ENCODE peak calls at places on chromosome 19, in eight cellular contexts. One of them, this sample, is unnamed.
A peak's percentile ranks its signal among the peaks of the same experiment; 100 is the strongest.

GRCh38 chr19:17385878-17386611 is 8.0 kb downstream of the CCDC194 start:
- DNase-seq in ELR: peak; percentile 64
- DNase-seq in dermis blood vessel endothelial cell: peak; percentile 77
- DNase-seq in activated CD8-positive, alpha-beta memory T cell treated with anti-CD3 and anti-CD28 coated beads, Interleukin-2, amount 50 U/mL, for 48 hours: peak; percentile 87
- DNase-seq in CD4-positive, CD25-positive, alpha-beta regulatory T cell: peak; percentile 54
- DNase-seq in NCI-H1092 treated with DMSO at 0.1 percent for 48 hours: peak; percentile 27
- DNase-seq in head of caudate nucleus: peak; percentile 24
- DNase-seq in left lung: peak; percentile 58
- DNase-seq in this sample: peak; percentile 46

GRCh38 chr19:872266-872951 is 12.9 kb downstream of the CFD start:
- DNase-seq in ELR: peak; percentile 57
- DNase-seq in dermis blood vessel endothelial cell: peak; percentile 59
- DNase-seq in activated CD8-positive, alpha-beta memory T cell treated with anti-CD3 and anti-CD28 coated beads, Interleukin-2, amount 50 U/mL, for 48 hours: peak; percentile 87
- DNase-seq in CD4-positive, CD25-positive, alpha-beta regulatory T cell: peak; percentile 88
- DNase-seq in NCI-H1092 treated with DMSO at 0.1 percent for 48 hours: no peak
- DNase-seq in head of caudate nucleus: no peak
- DNase-seq in left lung: no peak
- DNase-seq in this sample: peak; percentile 76

GRCh38 chr19:5407356-5407755 is 47.9 kb upstream of the ZNRF4 start:
- DNase-seq in ELR: peak; percentile 54
- DNase-seq in dermis blood vessel endothelial cell: peak; percentile 43
- DNase-seq in activated CD8-positive, alpha-beta memory T cell treated with anti-CD3 and anti-CD28 coated beads, Interleukin-2, amount 50 U/mL, for 48 hours: no peak
- DNase-seq in CD4-positive, CD25-positive, alpha-beta regulatory T cell: no peak
- DNase-seq in NCI-H1092 treated with DMSO at 0.1 percent for 48 hours: no peak
- DNase-seq in head of caudate nucleus: no peak
- DNase-seq in left lung: no peak
- DNase-seq in this sample: no peak

GRCh38 chr19:18526316-18526715 is 4.4 kb upstream of the ELL start:
- DNase-seq in ELR: peak; percentile 31
- DNase-seq in dermis blood vessel endothelial cell: no peak
- DNase-seq in activated CD8-positive, alpha-beta memory T cell treated with anti-CD3 and anti-CD28 coated beads, Interleukin-2, amount 50 U/mL, for 48 hours: no peak
- DNase-seq in CD4-positive, CD25-positive, alpha-beta regulatory T cell: no peak
- DNase-seq in NCI-H1092 treated with DMSO at 0.1 percent for 48 hours: no peak
- DNase-seq in head of caudate nucleus: no peak
- DNase-seq in left lung: no peak
- DNase-seq in this sample: no peak

GRCh38 chr19:18388328-18389094 is 2.6 kb downstream of the GDF15 start:
- DNase-seq in ELR: peak; percentile 74
- DNase-seq in dermis blood vessel endothelial cell: peak; percentile 78
- DNase-seq in activated CD8-positive, alpha-beta memory T cell treated with anti-CD3 and anti-CD28 coated beads, Interleukin-2, amount 50 U/mL, for 48 hours: peak; percentile 98
- DNase-seq in CD4-positive, CD25-positive, alpha-beta regulatory T cell: peak; percentile 63
- DNase-seq in NCI-H1092 treated with DMSO at 0.1 percent for 48 hours: peak; percentile 80
- DNase-seq in head of caudate nucleus: peak; percentile 73
- DNase-seq in left lung: peak; percentile 87
- DNase-seq in this sample: peak; percentile 71

GRCh38 chr19:58305932-58306323 is 751 bp downstream of the ERVK3-1 start:
- DNase-seq in ELR: no peak
- DNase-seq in dermis blood vessel endothelial cell: peak; percentile 41
- DNase-seq in activated CD8-positive, alpha-beta memory T cell treated with anti-CD3 and anti-CD28 coated beads, Interleukin-2, amount 50 U/mL, for 48 hours: no peak
- DNase-seq in CD4-positive, CD25-positive, alpha-beta regulatory T cell: no peak
- DNase-seq in NCI-H1092 treated with DMSO at 0.1 percent for 48 hours: no peak
- DNase-seq in head of caudate nucleus: no peak
- DNase-seq in left lung: no peak
- DNase-seq in this sample: no peak

GRCh38 chr19:46134527-46134926 is 10.0 kb upstream of the IGFL3 start:
- DNase-seq in ELR: no peak
- DNase-seq in dermis blood vessel endothelial cell: no peak
- DNase-seq in activated CD8-positive, alpha-beta memory T cell treated with anti-CD3 and anti-CD28 coated beads, Interleukin-2, amount 50 U/mL, for 48 hours: no peak
- DNase-seq in CD4-positive, CD25-positive, alpha-beta regulatory T cell: no peak
- DNase-seq in NCI-H1092 treated with DMSO at 0.1 percent for 48 hours: no peak
- DNase-seq in head of caudate nucleus: no peak
- DNase-seq in left lung: no peak
- DNase-seq in this sample: no peak

GRCh38 chr19:8147579-8147978 is 1.8 kb downstream of the FBN3 start:
- DNase-seq in ELR: no peak
- DNase-seq in dermis blood vessel endothelial cell: no peak
- DNase-seq in activated CD8-positive, alpha-beta memory T cell treated with anti-CD3 and anti-CD28 coated beads, Interleukin-2, amount 50 U/mL, for 48 hours: no peak
- DNase-seq in CD4-positive, CD25-positive, alpha-beta regulatory T cell: no peak
- DNase-seq in NCI-H1092 treated with DMSO at 0.1 percent for 48 hours: no peak
- DNase-seq in head of caudate nucleus: no peak
- DNase-seq in left lung: peak; percentile 47
- DNase-seq in this sample: no peak

GRCh38 chr19:57410748-57411671 is at the start of gene ZNF17:
- DNase-seq in ELR: peak; percentile 95
- DNase-seq in dermis blood vessel endothelial cell: peak; percentile 97
- DNase-seq in activated CD8-positive, alpha-beta memory T cell treated with anti-CD3 and anti-CD28 coated beads, Interleukin-2, amount 50 U/mL, for 48 hours: peak; percentile 91
- DNase-seq in CD4-positive, CD25-positive, alpha-beta regulatory T cell: peak; percentile 91
- DNase-seq in NCI-H1092 treated with DMSO at 0.1 percent for 48 hours: peak; percentile 73
- DNase-seq in head of caudate nucleus: peak; percentile 95
- DNase-seq in left lung: peak; percentile 96
- DNase-seq in this sample: peak; percentile 81

GRCh38 chr19:13784731-13785452 is 10.4 kb upstream of the ZSWIM4 start:
- DNase-seq in ELR: peak; percentile 83
- DNase-seq in dermis blood vessel endothelial cell: peak; percentile 81
- DNase-seq in activated CD8-positive, alpha-beta memory T cell treated with anti-CD3 and anti-CD28 coated beads, Interleukin-2, amount 50 U/mL, for 48 hours: peak; percentile 86
- DNase-seq in CD4-positive, CD25-positive, alpha-beta regulatory T cell: peak; percentile 63
- DNase-seq in NCI-H1092 treated with DMSO at 0.1 percent for 48 hours: peak; percentile 65
- DNase-seq in head of caudate nucleus: peak; percentile 64
- DNase-seq in left lung: peak; percentile 79
- DNase-seq in this sample: peak; percentile 59

GRCh38 chr19:49327878-49328544 is 3.0 kb upstream of the SLC6A16 start:
- DNase-seq in ELR: peak; percentile 49
- DNase-seq in dermis blood vessel endothelial cell: peak; percentile 60
- DNase-seq in activated CD8-positive, alpha-beta memory T cell treated with anti-CD3 and anti-CD28 coated beads, Interleukin-2, amount 50 U/mL, for 48 hours: peak; percentile 56
- DNase-seq in CD4-positive, CD25-positive, alpha-beta regulatory T cell: peak; percentile 49
- DNase-seq in NCI-H1092 treated with DMSO at 0.1 percent for 48 hours: no peak
- DNase-seq in head of caudate nucleus: no peak
- DNase-seq in left lung: no peak
- DNase-seq in this sample: no peak

GRCh38 chr19:1220452-1221037 is 15.0 kb downstream of the STK11 start:
- DNase-seq in ELR: no peak
- DNase-seq in dermis blood vessel endothelial cell: no peak
- DNase-seq in activated CD8-positive, alpha-beta memory T cell treated with anti-CD3 and anti-CD28 coated beads, Interleukin-2, amount 50 U/mL, for 48 hours: no peak
- DNase-seq in CD4-positive, CD25-positive, alpha-beta regulatory T cell: no peak
- DNase-seq in NCI-H1092 treated with DMSO at 0.1 percent for 48 hours: no peak
- DNase-seq in head of caudate nucleus: no peak
- DNase-seq in left lung: no peak
- DNase-seq in this sample: no peak

GRCh38 chr19:11041966-11042627 is 47.2 kb upstream of the LDLR start:
- DNase-seq in ELR: no peak
- DNase-seq in dermis blood vessel endothelial cell: no peak
- DNase-seq in activated CD8-positive, alpha-beta memory T cell treated with anti-CD3 and anti-CD28 coated beads, Interleukin-2, amount 50 U/mL, for 48 hours: no peak
- DNase-seq in CD4-positive, CD25-positive, alpha-beta regulatory T cell: no peak
- DNase-seq in NCI-H1092 treated with DMSO at 0.1 percent for 48 hours: no peak
- DNase-seq in head of caudate nucleus: no peak
- DNase-seq in left lung: peak; percentile 83
- DNase-seq in this sample: no peak

GRCh38 chr19:40805258-40805868 is 6.4 kb downstream of the EGLN2 start:
- DNase-seq in ELR: no peak
- DNase-seq in dermis blood vessel endothelial cell: no peak
- DNase-seq in activated CD8-positive, alpha-beta memory T cell treated with anti-CD3 and anti-CD28 coated beads, Interleukin-2, amount 50 U/mL, for 48 hours: no peak
- DNase-seq in CD4-positive, CD25-positive, alpha-beta regulatory T cell: no peak
- DNase-seq in NCI-H1092 treated with DMSO at 0.1 percent for 48 hours: no peak
- DNase-seq in head of caudate nucleus: no peak
- DNase-seq in left lung: no peak
- DNase-seq in this sample: no peak

GRCh38 chr19:18906605-18907519 is 10.9 kb upstream of the CERS1 start:
- DNase-seq in ELR: no peak
- DNase-seq in dermis blood vessel endothelial cell: no peak
- DNase-seq in activated CD8-positive, alpha-beta memory T cell treated with anti-CD3 and anti-CD28 coated beads, Interleukin-2, amount 50 U/mL, for 48 hours: no peak
- DNase-seq in CD4-positive, CD25-positive, alpha-beta regulatory T cell: no peak
- DNase-seq in NCI-H1092 treated with DMSO at 0.1 percent for 48 hours: no peak
- DNase-seq in head of caudate nucleus: peak; percentile 74
- DNase-seq in left lung: no peak
- DNase-seq in this sample: no peak

GRCh38 chr19:51440846-51441409 is 17.3 kb downstream of the SIGLEC8 start:
- DNase-seq in ELR: peak; percentile 42
- DNase-seq in dermis blood vessel endothelial cell: no peak
- DNase-seq in activated CD8-positive, alpha-beta memory T cell treated with anti-CD3 and anti-CD28 coated beads, Interleukin-2, amount 50 U/mL, for 48 hours: peak; percentile 84
- DNase-seq in CD4-positive, CD25-positive, alpha-beta regulatory T cell: no peak
- DNase-seq in NCI-H1092 treated with DMSO at 0.1 percent for 48 hours: no peak
- DNase-seq in head of caudate nucleus: no peak
- DNase-seq in left lung: peak; percentile 58
- DNase-seq in this sample: no peak

GRCh38 chr19:32040246-32040645 is 305.2 kb upstream of the ZNF507 start:
- DNase-seq in ELR: no peak
- DNase-seq in dermis blood vessel endothelial cell: no peak
- DNase-seq in activated CD8-positive, alpha-beta memory T cell treated with anti-CD3 and anti-CD28 coated beads, Interleukin-2, amount 50 U/mL, for 48 hours: no peak
- DNase-seq in CD4-positive, CD25-positive, alpha-beta regulatory T cell: no peak
- DNase-seq in NCI-H1092 treated with DMSO at 0.1 percent for 48 hours: no peak
- DNase-seq in head of caudate nucleus: no peak
- DNase-seq in left lung: no peak
- DNase-seq in this sample: no peak

GRCh38 chr19:11375143-11375948 is 880 bp downstream of the SWSAP1 start:
- DNase-seq in ELR: no peak
- DNase-seq in dermis blood vessel endothelial cell: peak; percentile 62
- DNase-seq in activated CD8-positive, alpha-beta memory T cell treated with anti-CD3 and anti-CD28 coated beads, Interleukin-2, amount 50 U/mL, for 48 hours: peak; percentile 81
- DNase-seq in CD4-positive, CD25-positive, alpha-beta regulatory T cell: peak; percentile 84
- DNase-seq in NCI-H1092 treated with DMSO at 0.1 percent for 48 hours: peak; percentile 61
- DNase-seq in head of caudate nucleus: no peak
- DNase-seq in left lung: peak; percentile 77
- DNase-seq in this sample: peak; percentile 61

GRCh38 chr19:9937001-9937411 is 691 bp upstream of the OLFM2 start:
- DNase-seq in ELR: no peak
- DNase-seq in dermis blood vessel endothelial cell: no peak
- DNase-seq in activated CD8-positive, alpha-beta memory T cell treated with anti-CD3 and anti-CD28 coated beads, Interleukin-2, amount 50 U/mL, for 48 hours: no peak
- DNase-seq in CD4-positive, CD25-positive, alpha-beta regulatory T cell: no peak
- DNase-seq in NCI-H1092 treated with DMSO at 0.1 percent for 48 hours: no peak
- DNase-seq in head of caudate nucleus: no peak
- DNase-seq in left lung: no peak
- DNase-seq in this sample: no peak

GRCh38 chr19:616732-617526 is 16.4 kb downstream of the POLRMT start:
- DNase-seq in ELR: no peak
- DNase-seq in dermis blood vessel endothelial cell: no peak
- DNase-seq in activated CD8-positive, alpha-beta memory T cell treated with anti-CD3 and anti-CD28 coated beads, Interleukin-2, amount 50 U/mL, for 48 hours: no peak
- DNase-seq in CD4-positive, CD25-positive, alpha-beta regulatory T cell: no peak
- DNase-seq in NCI-H1092 treated with DMSO at 0.1 percent for 48 hours: no peak
- DNase-seq in head of caudate nucleus: no peak
- DNase-seq in left lung: no peak
- DNase-seq in this sample: no peak

GRCh38 chr19:14476663-14477401 is 1.7 kb upstream of the PTGER1 start:
- DNase-seq in ELR: peak; percentile 61
- DNase-seq in dermis blood vessel endothelial cell: no peak
- DNase-seq in activated CD8-positive, alpha-beta memory T cell treated with anti-CD3 and anti-CD28 coated beads, Interleukin-2, amount 50 U/mL, for 48 hours: no peak
- DNase-seq in CD4-positive, CD25-positive, alpha-beta regulatory T cell: no peak
- DNase-seq in NCI-H1092 treated with DMSO at 0.1 percent for 48 hours: no peak
- DNase-seq in head of caudate nucleus: no peak
- DNase-seq in left lung: no peak
- DNase-seq in this sample: peak; percentile 31

GRCh38 chr19:55640043-55640576 is 692 bp upstream of the ZNF580 start:
- DNase-seq in ELR: peak; percentile 60
- DNase-seq in dermis blood vessel endothelial cell: peak; percentile 81
- DNase-seq in activated CD8-positive, alpha-beta memory T cell treated with anti-CD3 and anti-CD28 coated beads, Interleukin-2, amount 50 U/mL, for 48 hours: peak; percentile 85
- DNase-seq in CD4-positive, CD25-positive, alpha-beta regulatory T cell: peak; percentile 75
- DNase-seq in NCI-H1092 treated with DMSO at 0.1 percent for 48 hours: peak; percentile 42
- DNase-seq in head of caudate nucleus: peak; percentile 54
- DNase-seq in left lung: peak; percentile 77
- DNase-seq in this sample: peak; percentile 64

GRCh38 chr19:11247391-11247790 is 8.0 kb downstream of the ANGPTL8 start:
- DNase-seq in ELR: no peak
- DNase-seq in dermis blood vessel endothelial cell: peak; percentile 69
- DNase-seq in activated CD8-positive, alpha-beta memory T cell treated with anti-CD3 and anti-CD28 coated beads, Interleukin-2, amount 50 U/mL, for 48 hours: no peak
- DNase-seq in CD4-positive, CD25-positive, alpha-beta regulatory T cell: no peak
- DNase-seq in NCI-H1092 treated with DMSO at 0.1 percent for 48 hours: no peak
- DNase-seq in head of caudate nucleus: no peak
- DNase-seq in left lung: no peak
- DNase-seq in this sample: no peak

GRCh38 chr19:49017666-49018351 is 918 bp upstream of the LHB start:
- DNase-seq in ELR: peak; percentile 83
- DNase-seq in dermis blood vessel endothelial cell: peak; percentile 72
- DNase-seq in activated CD8-positive, alpha-beta memory T cell treated with anti-CD3 and anti-CD28 coated beads, Interleukin-2, amount 50 U/mL, for 48 hours: peak; percentile 84
- DNase-seq in CD4-positive, CD25-positive, alpha-beta regulatory T cell: peak; percentile 69
- DNase-seq in NCI-H1092 treated with DMSO at 0.1 percent for 48 hours: no peak
- DNase-seq in head of caudate nucleus: no peak
- DNase-seq in left lung: peak; percentile 41
- DNase-seq in this sample: peak; percentile 62

GRCh38 chr19:10517760-10518443 is 655 bp upstream of the S1PR5 start:
- DNase-seq in ELR: peak; percentile 43
- DNase-seq in dermis blood vessel endothelial cell: no peak
- DNase-seq in activated CD8-positive, alpha-beta memory T cell treated with anti-CD3 and anti-CD28 coated beads, Interleukin-2, amount 50 U/mL, for 48 hours: no peak
- DNase-seq in CD4-positive, CD25-positive, alpha-beta regulatory T cell: no peak
- DNase-seq in NCI-H1092 treated with DMSO at 0.1 percent for 48 hours: no peak
- DNase-seq in head of caudate nucleus: peak; percentile 70
- DNase-seq in left lung: no peak
- DNase-seq in this sample: no peak

GRCh38 chr19:5031231-5032100 is 62.6 kb downstream of the KDM4B start:
- DNase-seq in ELR: peak; percentile 85
- DNase-seq in dermis blood vessel endothelial cell: peak; percentile 86
- DNase-seq in activated CD8-positive, alpha-beta memory T cell treated with anti-CD3 and anti-CD28 coated beads, Interleukin-2, amount 50 U/mL, for 48 hours: peak; percentile 93
- DNase-seq in CD4-positive, CD25-positive, alpha-beta regulatory T cell: peak; percentile 74
- DNase-seq in NCI-H1092 treated with DMSO at 0.1 percent for 48 hours: peak; percentile 70
- DNase-seq in head of caudate nucleus: peak; percentile 88
- DNase-seq in left lung: peak; percentile 81
- DNase-seq in this sample: peak; percentile 56

GRCh38 chr19:7975037-7975436 is 30.4 kb downstream of the ELAVL1 start:
- DNase-seq in ELR: no peak
- DNase-seq in dermis blood vessel endothelial cell: no peak
- DNase-seq in activated CD8-positive, alpha-beta memory T cell treated with anti-CD3 and anti-CD28 coated beads, Interleukin-2, amount 50 U/mL, for 48 hours: no peak
- DNase-seq in CD4-positive, CD25-positive, alpha-beta regulatory T cell: no peak
- DNase-seq in NCI-H1092 treated with DMSO at 0.1 percent for 48 hours: no peak
- DNase-seq in head of caudate nucleus: peak; percentile 43
- DNase-seq in left lung: no peak
- DNase-seq in this sample: no peak

GRCh38 chr19:46226438-46226973 is 3.0 kb upstream of the IGFL1 start:
- DNase-seq in ELR: no peak
- DNase-seq in dermis blood vessel endothelial cell: no peak
- DNase-seq in activated CD8-positive, alpha-beta memory T cell treated with anti-CD3 and anti-CD28 coated beads, Interleukin-2, amount 50 U/mL, for 48 hours: no peak
- DNase-seq in CD4-positive, CD25-positive, alpha-beta regulatory T cell: no peak
- DNase-seq in NCI-H1092 treated with DMSO at 0.1 percent for 48 hours: no peak
- DNase-seq in head of caudate nucleus: no peak
- DNase-seq in left lung: no peak
- DNase-seq in this sample: no peak

GRCh38 chr19:7083076-7083956 is 13.8 kb downstream of the ZNF557 start:
- DNase-seq in ELR: peak; percentile 25
- DNase-seq in dermis blood vessel endothelial cell: peak; percentile 37
- DNase-seq in activated CD8-positive, alpha-beta memory T cell treated with anti-CD3 and anti-CD28 coated beads, Interleukin-2, amount 50 U/mL, for 48 hours: peak; percentile 26
- DNase-seq in CD4-positive, CD25-positive, alpha-beta regulatory T cell: no peak
- DNase-seq in NCI-H1092 treated with DMSO at 0.1 percent for 48 hours: no peak
- DNase-seq in head of caudate nucleus: no peak
- DNase-seq in left lung: no peak
- DNase-seq in this sample: no peak

GRCh38 chr19:17129377-17129776 is 53.8 kb downstream of the MYO9B start:
- DNase-seq in ELR: no peak
- DNase-seq in dermis blood vessel endothelial cell: no peak
- DNase-seq in activated CD8-positive, alpha-beta memory T cell treated with anti-CD3 and anti-CD28 coated beads, Interleukin-2, amount 50 U/mL, for 48 hours: no peak
- DNase-seq in CD4-positive, CD25-positive, alpha-beta regulatory T cell: no peak
- DNase-seq in NCI-H1092 treated with DMSO at 0.1 percent for 48 hours: no peak
- DNase-seq in head of caudate nucleus: no peak
- DNase-seq in left lung: no peak
- DNase-seq in this sample: no peak

GRCh38 chr19:42155796-42156195 is 23.6 kb upstream of the POU2F2 start:
- DNase-seq in ELR: no peak
- DNase-seq in dermis blood vessel endothelial cell: no peak
- DNase-seq in activated CD8-positive, alpha-beta memory T cell treated with anti-CD3 and anti-CD28 coated beads, Interleukin-2, amount 50 U/mL, for 48 hours: no peak
- DNase-seq in CD4-positive, CD25-positive, alpha-beta regulatory T cell: no peak
- DNase-seq in NCI-H1092 treated with DMSO at 0.1 percent for 48 hours: no peak
- DNase-seq in head of caudate nucleus: no peak
- DNase-seq in left lung: no peak
- DNase-seq in this sample: no peak

GRCh38 chr19:344625-345319 is at the start of gene MIER2:
- DNase-seq in ELR: peak; percentile 77
- DNase-seq in dermis blood vessel endothelial cell: peak; percentile 86
- DNase-seq in activated CD8-positive, alpha-beta memory T cell treated with anti-CD3 and anti-CD28 coated beads, Interleukin-2, amount 50 U/mL, for 48 hours: peak; percentile 99
- DNase-seq in CD4-positive, CD25-positive, alpha-beta regulatory T cell: peak; percentile 85
- DNase-seq in NCI-H1092 treated with DMSO at 0.1 percent for 48 hours: peak; percentile 71
- DNase-seq in head of caudate nucleus: peak; percentile 86
- DNase-seq in left lung: peak; percentile 79
- DNase-seq in this sample: peak; percentile 96

GRCh38 chr19:1538978-1539377 is 15.1 kb downstream of the PLK5 start:
- DNase-seq in ELR: no peak
- DNase-seq in dermis blood vessel endothelial cell: no peak
- DNase-seq in activated CD8-positive, alpha-beta memory T cell treated with anti-CD3 and anti-CD28 coated beads, Interleukin-2, amount 50 U/mL, for 48 hours: no peak
- DNase-seq in CD4-positive, CD25-positive, alpha-beta regulatory T cell: no peak
- DNase-seq in NCI-H1092 treated with DMSO at 0.1 percent for 48 hours: no peak
- DNase-seq in head of caudate nucleus: no peak
- DNase-seq in left lung: no peak
- DNase-seq in this sample: no peak

GRCh38 chr19:30851646-30852045 is 479.5 kb downstream of the ZNF536 start:
- DNase-seq in ELR: no peak
- DNase-seq in dermis blood vessel endothelial cell: no peak
- DNase-seq in activated CD8-positive, alpha-beta memory T cell treated with anti-CD3 and anti-CD28 coated beads, Interleukin-2, amount 50 U/mL, for 48 hours: no peak
- DNase-seq in CD4-positive, CD25-positive, alpha-beta regulatory T cell: no peak
- DNase-seq in NCI-H1092 treated with DMSO at 0.1 percent for 48 hours: no peak
- DNase-seq in head of caudate nucleus: no peak
- DNase-seq in left lung: no peak
- DNase-seq in this sample: no peak

This sample was measured in T-helper 17 cell.